ENCODE peak calls at places on chromosomes 12 and 14, in six cellular contexts. P, T, Q, O, E and A are unnamed samples.

GRCh38 chr14:37501877-37502276 is 93.2 kb downstream of the FOXA1 start:
- DNase-seq in O (no peak), Q (no peak), T (no peak), P (no peak), E (no peak), A (no peak)

GRCh38 chr12:47272412-47273190 is 192.8 kb upstream of the AMIGO2 start:
- DNase-seq in E (no peak), P (no peak), Q (no peak), O (no peak), T (no peak), A (no peak)

GRCh38 chr14:90087433-90087832 is 25.6 kb downstream of the KCNK13 start:
- DNase-seq in T (no peak), P (peak; percentile 94), E (no peak), O (peak; percentile 62), Q (peak; percentile 58), A (peak; percentile 4)

GRCh38 chr12:48285751-48286650 is 64.7 kb downstream of the ZNF641 start:
- DNase-seq in P (no peak), O (no peak), Q (no peak), T (no peak), E (no peak), A (no peak)

GRCh38 chr12:89390802-89391673 is 38.7 kb upstream of the DUSP6 start:
- DNase-seq in O (no peak), E (peak; percentile 65), Q (peak; percentile 73), P (peak; percentile 81), T (no peak), A (no peak)

GRCh38 chr12:121839106-121839992 is 19.3 kb downstream of the HPD start:
- DNase-seq in T (peak; percentile 100), O (peak; percentile 100), P (peak; percentile 99), E (peak; percentile 86), Q (peak; percentile 78), A (peak; percentile 98)

GRCh38 chr14:102867826-102868580 is 54.5 kb upstream of the AMN start:
- DNase-seq in Q (no peak), T (no peak), O (no peak), E (no peak), P (no peak), A (no peak)

GRCh38 chr14:88129306-88130056 is 124.5 kb downstream of the GPR65 start:
- DNase-seq in P (peak; percentile 94), Q (peak; percentile 40), O (peak; percentile 14), T (no peak), E (no peak), A (peak; percentile 26)

GRCh38 chr12:131721548-131721947 is 10.7 kb downstream of the SFSWAP start:
- DNase-seq in E (no peak), Q (no peak), P (no peak), O (no peak), T (no peak), A (no peak)

GRCh38 chr12:132449565-132450390 is 40.2 kb upstream of the FBRSL1 start:
- DNase-seq in Q (no peak), P (no peak), E (no peak), O (no peak), T (no peak), A (peak; percentile 94)

GRCh38 chr12:130497991-130498390 is 160.3 kb downstream of the PIWIL1 start:
- DNase-seq in P (no peak), Q (no peak), O (no peak), E (no peak), T (peak; percentile 51), A (no peak)

GRCh38 chr12:26939192-26939832 is 1.0 kb downstream of the FGFR1OP2 start:
- DNase-seq in P (no peak), Q (no peak), O (no peak), T (no peak), E (no peak), A (peak; percentile 35)

GRCh38 chr14:98959410-98959809 is 312.6 kb downstream of the BCL11B start:
- DNase-seq in T (no peak), E (no peak), Q (no peak), O (no peak), P (no peak), A (no peak)

GRCh38 chr14:65495196-65495595 is 82.7 kb downstream of the FUT8 start:
- DNase-seq in E (no peak), T (no peak), Q (no peak), P (peak; percentile 38), O (no peak), A (no peak)

DNA sequence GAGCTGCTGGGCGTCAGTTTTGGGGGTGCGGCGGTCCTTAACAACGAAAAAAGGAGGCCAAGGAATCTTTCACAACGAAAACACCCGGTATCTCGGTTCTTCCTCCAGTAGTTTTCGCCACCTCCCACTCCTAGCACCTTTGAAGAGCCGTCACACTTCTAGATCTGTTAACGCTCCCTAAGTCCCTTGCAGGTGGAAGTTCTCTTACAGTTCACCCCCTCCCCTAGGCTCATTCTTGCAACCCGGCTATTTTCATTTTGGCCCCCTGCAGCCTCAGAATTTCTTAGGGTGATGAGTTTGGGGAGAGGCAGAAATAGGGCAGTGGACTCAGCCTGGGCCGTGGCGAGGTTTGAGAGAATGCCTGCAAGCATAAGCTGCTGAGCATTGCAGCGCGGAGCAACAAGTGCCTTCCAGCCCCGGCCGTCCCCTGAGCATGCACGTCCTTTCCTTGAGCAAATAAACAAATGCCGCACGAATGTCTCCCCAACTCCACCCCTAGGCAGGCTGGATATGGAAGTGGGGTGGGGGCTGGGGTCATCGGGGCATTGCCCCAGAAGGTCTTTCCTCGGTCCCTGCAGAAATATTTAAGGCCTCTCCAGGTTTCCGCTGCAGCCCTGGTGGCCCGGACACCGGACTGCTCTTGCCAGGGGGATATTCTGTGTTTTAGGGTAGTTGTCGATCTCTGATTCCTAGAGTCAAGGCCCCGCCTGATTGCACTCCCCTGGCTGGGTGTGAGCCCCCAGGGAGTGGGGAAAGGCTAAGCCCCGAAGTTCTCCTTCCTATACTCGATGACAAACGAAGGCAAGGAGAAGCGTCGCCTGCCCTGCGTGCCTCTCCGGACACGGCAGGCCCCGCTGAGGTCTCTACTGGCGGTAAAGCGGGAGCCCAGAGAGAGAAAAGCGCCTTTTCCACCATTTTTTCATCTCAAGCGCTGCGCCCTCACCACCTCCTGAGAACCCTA is 1.6 kb downstream of the RFX4 start:
- DNase-seq in O (no peak), P (no peak), T (no peak), E (no peak), Q (no peak), A (no peak)
- H3K4me3 ChIP-seq in O (peak overlapping the region; percentile 38), P (peak overlapping the region; percentile 27), T (no peak overlapping the region), E (no peak overlapping the region), Q (no peak overlapping the region), A (no peak overlapping the region)

GRCh38 chr12:1628671-1629337 is at the start of gene WNT5B:
- DNase-seq in P (no peak), Q (no peak), T (no peak), O (no peak), E (no peak), A (no peak)
- H3K4me3 ChIP-seq in P (peak within 1 kb of the TSS; percentile 26), Q (peak within 1 kb of the TSS; percentile 21), T (peak within 1 kb of the TSS; percentile 51), O (peak within 1 kb of the TSS; percentile 54), E (peak within 1 kb of the TSS; percentile 36), A (peak within 1 kb of the TSS; percentile 47)

DNA sequence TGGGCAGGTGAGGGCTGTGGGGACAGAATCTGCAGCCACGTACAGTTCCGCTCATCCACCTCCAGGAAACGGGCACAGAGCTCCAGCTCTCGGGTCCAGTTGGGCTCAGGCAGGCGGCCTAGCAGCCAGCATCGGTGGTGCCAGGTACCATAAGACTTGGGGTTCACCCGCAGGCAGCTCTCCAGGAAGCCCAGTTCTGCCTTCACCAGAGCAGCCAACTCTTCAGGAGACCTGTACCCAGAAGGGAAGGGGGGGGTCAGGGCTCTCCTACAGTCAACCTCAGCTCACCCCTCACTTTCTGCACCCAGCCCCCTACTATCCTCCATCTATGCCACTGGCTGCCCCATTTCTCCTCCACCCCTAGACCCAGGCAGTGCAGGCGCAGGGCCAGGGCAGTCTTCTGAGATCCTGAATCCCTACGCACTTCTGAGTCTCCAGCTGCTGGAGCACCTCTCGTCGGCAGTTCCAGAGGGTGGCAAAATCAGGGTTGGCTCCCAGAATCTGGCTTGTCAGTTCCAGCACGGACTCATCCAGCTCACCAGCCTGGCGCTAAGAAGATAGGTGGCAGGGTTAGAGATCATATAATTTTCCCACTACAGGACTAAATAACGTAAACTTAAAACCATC is 1.4 kb downstream of the RABGGTA start:
- DNase-seq in E (no peak), Q (no peak), P (no peak), O (no peak), T (no peak), A (no peak)
- H3K4me3 ChIP-seq in E (no peak overlapping the region), Q (no peak overlapping the region), P (no peak overlapping the region), O (no peak overlapping the region), T (no peak overlapping the region), A (no peak overlapping the region)

DNA sequence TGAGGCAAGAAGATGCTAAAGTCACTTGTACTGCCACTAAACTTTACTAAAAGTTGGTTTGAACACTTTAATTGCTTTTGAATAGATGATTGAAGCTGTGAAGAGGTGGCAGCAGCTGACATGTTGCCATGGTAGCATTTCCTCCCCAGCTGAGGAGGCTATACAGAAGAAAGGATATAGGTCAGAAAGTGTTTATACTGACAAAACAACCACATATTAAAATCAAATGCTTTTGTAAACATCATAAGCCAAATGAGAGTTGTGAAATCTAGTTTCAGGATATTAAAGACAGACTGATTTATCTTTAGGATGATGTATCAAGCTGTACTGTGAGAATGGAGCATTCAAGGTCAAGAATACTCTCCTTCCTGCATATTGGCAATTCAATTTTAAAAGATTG is 41.6 kb downstream of the TSPAN19 start:
- DNase-seq in E (no peak), P (no peak), T (no peak), O (no peak), Q (no peak), A (no peak)
- H3K4me3 ChIP-seq in E (no peak overlapping the region), P (no peak overlapping the region), T (no peak overlapping the region), O (no peak overlapping the region), Q (no peak overlapping the region), A (no peak overlapping the region)

GRCh38 chr12:73106896-73107295 is 834.7 kb downstream of the TRHDE start:
- DNase-seq in Q (no peak), O (no peak), E (no peak), T (no peak), P (no peak), A (no peak)

GRCh38 chr12:73112035-73112816 is 840.1 kb downstream of the TRHDE start:
- DNase-seq in E (no peak), P (no peak), T (no peak), Q (no peak), O (no peak), A (no peak)

GRCh38 chr12:73110816-73111215 is 838.6 kb downstream of the TRHDE start:
- DNase-seq in T (no peak), Q (no peak), P (no peak), O (no peak), E (no peak), A (no peak)

DNA sequence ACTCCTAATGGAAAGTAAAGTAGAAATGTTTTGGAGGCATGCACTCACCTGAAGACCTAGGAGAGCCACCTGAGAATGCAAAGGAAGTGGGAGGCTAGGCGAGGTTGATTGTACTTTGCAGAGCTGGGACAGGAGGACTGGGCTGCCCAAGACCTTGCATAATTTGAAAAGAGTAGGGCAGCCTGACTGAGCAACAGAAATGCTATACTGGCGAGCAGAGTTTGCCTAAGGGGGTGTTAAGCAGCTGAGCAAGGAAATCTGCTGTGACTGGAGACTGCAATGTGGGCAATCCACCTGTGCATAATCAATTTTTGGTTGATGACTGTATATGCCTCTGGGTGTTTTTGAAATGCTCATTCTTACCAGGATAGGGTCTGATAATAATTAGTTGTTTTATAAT is 834.1 kb downstream of the TRHDE start:
- DNase-seq in O (no peak), T (no peak), P (no peak), E (no peak), Q (no peak), A (no peak)
- H3K4me3 ChIP-seq in O (no peak overlapping the region), T (no peak overlapping the region), P (no peak overlapping the region), E (no peak overlapping the region), Q (no peak overlapping the region), A (no peak overlapping the region)

DNA sequence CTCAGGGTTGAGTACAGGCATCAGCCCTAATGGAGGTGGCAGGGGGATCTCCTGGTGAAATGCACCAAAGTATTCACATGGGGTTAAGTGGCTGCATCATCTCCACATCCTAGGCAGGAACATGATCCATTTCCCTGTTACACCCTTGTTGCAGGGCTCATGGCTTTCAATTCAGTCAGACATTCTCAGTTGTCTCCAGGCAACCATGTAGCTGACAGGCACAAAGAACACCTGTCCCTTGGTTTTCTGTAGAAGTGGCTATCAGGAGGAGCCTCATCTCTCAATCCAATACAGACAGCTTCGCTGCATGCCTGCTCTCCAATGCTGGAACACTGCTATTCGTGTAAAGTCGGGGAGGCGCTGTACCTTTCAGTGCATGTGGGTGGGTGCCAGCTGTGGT is 299.0 kb upstream of the FOXG1 start:
- DNase-seq in P (no peak), E (no peak), O (no peak), Q (no peak), T (no peak), A (no peak)
- H3K4me3 ChIP-seq in P (no peak overlapping the region), E (no peak overlapping the region), O (no peak overlapping the region), Q (no peak overlapping the region), T (no peak overlapping the region), A (no peak overlapping the region)